ENCODE peak calls at places on chromosome 7, in five cellular contexts. V is lung, F is AG04449, L is kidney, H is HFF-Myc. C is an unnamed sample.

GRCh38 chr7:77796960-77797359 is 1.3 kb downstream of the TMEM60 start:
- DNase-seq in V (no peak), F (no peak), L (no peak), H (no peak), C (no peak)

GRCh38 chr7:8365499-8366110 is 67.8 kb upstream of the NXPH1 start:
- DNase-seq in V (no peak), F (no peak), L (no peak), H (no peak), C (no peak)

GRCh38 chr7:116382375-116382774 is 117.2 kb upstream of the CAV2 start:
- DNase-seq in V (no peak), F (no peak), L (no peak), H (no peak), C (no peak)

GRCh38 chr7:100509213-100509612 is 25.5 kb downstream of the NYAP1 start:
- DNase-seq in V (no peak), F (peak), L (peak), H (no peak), C (no peak)

GRCh38 chr7:55565693-55566092 is 6.6 kb downstream of the VOPP1 start:
- DNase-seq in V (no peak), F (no peak), L (no peak), H (no peak), C (no peak)

GRCh38 chr7:142445019-142445686 is 187.3 kb upstream of the PRSS58 start:
- DNase-seq in V (no peak), F (no peak), L (no peak), H (no peak), C (no peak)

GRCh38 chr7:142969183-142969582 is 7.0 kb upstream of the KEL start:
- DNase-seq in V (no peak), F (no peak), L (no peak), H (no peak), C (no peak)

GRCh38 chr7:25949672-25950487 is 202.1 kb upstream of the NFE2L3 start:
- DNase-seq in V (peak), F (no peak), L (peak), H (no peak), C (no peak)

GRCh38 chr7:46452781-46453180 is 531.7 kb upstream of the IGFBP3 start:
- DNase-seq in V (no peak), F (no peak), L (no peak), H (no peak), C (no peak)

GRCh38 chr7:73358590-73359275 is 30.8 kb downstream of the FKBP6 start:
- DNase-seq in V (no peak), F (no peak), L (no peak), H (no peak), C (no peak)

GRCh38 chr7:117679120-117679519 is 194.1 kb downstream of the CTTNBP2 start:
- DNase-seq in V (no peak), F (no peak), L (no peak), H (no peak), C (no peak)

GRCh38 chr7:157297071-157297638 is 39.6 kb upstream of the DNAJB6 start:
- DNase-seq in V (no peak), F (no peak), L (no peak), H (no peak), C (no peak)

GRCh38 chr7:101058355-101058754 is 26.9 kb upstream of the TRIM56 start:
- DNase-seq in V (peak), F (no peak), L (peak), H (peak), C (peak)

GRCh38 chr7:157394246-157395191 is 57.7 kb downstream of the DNAJB6 start:
- DNase-seq in V (no peak), F (no peak), L (peak), H (no peak), C (no peak)

GRCh38 chr7:158655931-158656441 is 48.6 kb downstream of the NCAPG2 start:
- DNase-seq in V (no peak), F (no peak), L (no peak), H (no peak), C (no peak)

GRCh38 chr7:11767148-11767547 is 64.8 kb downstream of the THSD7A start:
- DNase-seq in V (no peak), F (no peak), L (no peak), H (no peak), C (no peak)

GRCh38 chr7:33050425-33051318 is 11.9 kb downstream of the NT5C3A start:
- DNase-seq in V (no peak), F (no peak), L (no peak), H (peak), C (no peak)

GRCh38 chr7:123580406-123581161 is 21.0 kb upstream of the ASB15 start:
- DNase-seq in V (no peak), F (peak), L (no peak), H (no peak), C (no peak)

GRCh38 chr7:80729586-80730320 is 91.3 kb downstream of the CD36 start:
- DNase-seq in V (no peak), F (peak), L (no peak), H (no peak), C (no peak)

DNA sequence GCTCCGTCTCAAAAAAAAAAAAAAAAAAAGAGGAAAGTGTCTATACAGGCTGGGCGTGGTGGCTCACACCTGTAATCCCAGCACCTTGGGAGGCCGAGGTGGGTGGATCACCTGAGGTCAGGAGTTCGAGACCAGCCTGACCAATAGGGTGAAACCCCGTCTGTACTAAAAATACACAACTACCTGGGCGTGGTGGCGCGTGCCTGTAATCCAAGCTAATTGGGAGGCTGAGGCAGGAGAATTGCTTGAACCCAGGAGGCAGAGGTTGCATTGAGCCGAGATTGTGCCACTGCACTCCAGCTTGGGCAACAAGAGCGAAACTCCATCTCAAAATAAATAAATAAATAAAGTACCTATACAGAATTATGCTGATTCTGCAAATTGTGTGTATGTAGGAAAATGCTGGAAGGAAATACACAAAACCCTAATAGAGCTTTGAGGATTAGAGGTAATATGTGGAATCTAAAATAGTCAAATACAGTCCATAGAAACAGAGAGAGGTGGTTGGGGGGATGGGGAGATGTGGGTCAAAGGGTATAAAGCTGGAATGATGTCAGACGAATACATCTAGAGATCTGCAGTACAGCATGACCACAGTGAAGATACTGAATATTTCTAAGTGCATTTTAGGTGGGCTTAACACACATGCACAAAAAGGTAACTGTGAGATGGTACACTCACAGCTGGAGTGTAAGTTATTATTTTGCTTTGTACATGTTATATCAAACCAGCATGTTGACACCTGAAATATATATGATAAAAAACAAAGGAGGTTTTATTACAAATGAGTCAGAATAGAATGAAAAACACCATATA is 174.5 kb upstream of the KLF14 start:
- DNase-seq in V (no peak), F (no peak), L (no peak), H (no peak), C (no peak)
- H3K4me3 ChIP-seq in V (no peak), F (peak), L (no peak), H (peak), C (no peak)

GRCh38 chr7:133365892-133366291 is 113.0 kb downstream of the EXOC4 start:
- DNase-seq in V (no peak), F (no peak), L (no peak), H (no peak), C (no peak)

GRCh38 chr7:133369130-133369529 is 116.3 kb downstream of the EXOC4 start:
- DNase-seq in V (no peak), F (no peak), L (no peak), H (no peak), C (no peak)

GRCh38 chr7:133364959-133365680 is 112.2 kb downstream of the EXOC4 start:
- DNase-seq in V (no peak), F (no peak), L (no peak), H (no peak), C (no peak)

GRCh38 chr7:133372337-133372736 is 119.5 kb downstream of the EXOC4 start:
- DNase-seq in V (no peak), F (no peak), L (no peak), H (no peak), C (no peak)

GRCh38 chr7:133367561-133367960 is 114.7 kb downstream of the EXOC4 start:
- DNase-seq in V (no peak), F (no peak), L (no peak), H (no peak), C (no peak)
- H3K4me3 ChIP-seq in V (no peak), F (no peak), L (no peak), H (no peak), C (no peak)

GRCh38 chr7:45112648-45113047 is 1.2 kb upstream of the TBRG4 start:
- DNase-seq in V (no peak), F (no peak), L (no peak), H (no peak), C (no peak)
- H3K4me3 ChIP-seq in V (no peak), F (no peak), L (peak), H (peak), C (no peak)

GRCh38 chr7:47453093-47454056 is 128.5 kb downstream of the TNS3 start:
- DNase-seq in V (peak), F (peak), L (peak), H (peak), C (peak)
- H3K4me3 ChIP-seq in V (no peak), F (no peak), L (peak), H (peak), C (peak)

GRCh38 chr7:130937016-130937415 is 203.0 kb upstream of the KLF14 start:
- DNase-seq in V (no peak), F (no peak), L (no peak), H (no peak), C (no peak)
- H3K4me3 ChIP-seq in V (no peak), F (no peak), L (no peak), H (no peak), C (no peak)

GRCh38 chr7:27873981-27874957 is 134.3 kb downstream of the TAX1BP1 start:
- DNase-seq in V (peak), F (peak), L (peak), H (peak), C (peak)
- H3K4me3 ChIP-seq in V (no peak), F (no peak), L (no peak), H (no peak), C (no peak)

DNA sequence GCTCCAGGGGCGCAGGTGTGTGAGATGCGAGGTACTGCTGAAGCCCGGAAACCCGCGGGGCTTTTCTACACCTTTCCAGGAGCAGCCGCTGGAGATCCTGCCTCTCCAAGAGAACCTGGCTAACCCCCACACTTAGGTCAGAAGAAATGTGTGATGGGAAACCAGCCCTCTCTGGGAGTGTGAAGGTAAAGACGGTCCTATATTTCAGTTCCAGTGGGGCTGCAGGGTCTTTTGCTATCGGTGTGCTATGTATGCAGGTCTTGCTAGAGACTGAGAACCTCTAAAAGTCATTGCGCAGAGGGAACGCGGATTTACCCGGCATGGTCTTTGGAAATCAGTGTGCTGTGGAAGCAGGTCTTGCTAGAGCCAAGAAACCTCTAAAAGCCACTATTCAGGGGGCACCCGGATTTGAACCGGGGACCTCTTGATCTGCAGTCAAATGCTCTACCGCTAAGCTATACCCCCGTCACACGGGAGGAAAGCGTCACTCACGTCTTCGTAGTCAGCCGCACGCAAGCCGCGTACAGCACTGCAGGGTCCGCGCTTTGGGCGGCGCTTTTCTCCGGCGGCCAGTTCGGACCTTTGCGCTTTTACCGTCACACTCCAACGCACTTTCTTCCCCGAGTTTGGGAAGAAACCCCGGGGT is 46.0 kb downstream of the ZNF777 start:
- DNase-seq in V (no peak), F (peak), L (peak), H (peak), C (peak)
- H3K4me3 ChIP-seq in V (no peak), F (peak), L (peak), H (peak), C (peak)

DNA sequence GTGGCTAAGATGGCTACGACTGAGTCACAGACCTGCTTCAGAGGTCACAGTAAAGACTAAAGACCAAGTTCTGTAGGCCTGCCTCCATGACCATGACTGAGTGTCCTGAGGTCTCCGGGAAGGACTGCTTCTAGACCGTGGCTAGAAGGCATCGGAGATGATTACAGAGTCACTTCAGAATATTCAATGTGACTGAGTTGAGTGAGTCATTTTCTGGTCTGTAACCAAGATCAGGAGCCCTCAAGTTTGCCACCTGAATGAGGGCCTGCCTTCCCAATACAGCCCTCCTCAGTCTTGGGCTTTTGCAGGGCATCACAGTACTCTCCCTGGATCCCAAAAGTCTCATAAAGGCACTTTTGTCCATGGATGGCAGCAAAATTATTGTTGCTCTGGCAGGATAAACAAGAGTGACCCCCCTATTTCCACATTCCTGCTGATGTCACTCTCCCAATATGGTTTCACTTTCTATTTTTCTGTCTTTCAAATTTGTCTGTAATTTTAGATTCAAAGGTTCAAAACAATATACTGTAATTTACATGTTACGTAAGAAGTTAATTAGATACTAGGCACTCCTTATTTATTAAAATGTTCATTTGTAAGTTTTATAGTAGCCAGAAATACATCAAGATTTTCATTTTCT is 47.7 kb upstream of the ZNF92 start:
- DNase-seq in V (peak), F (no peak), L (no peak), H (no peak), C (no peak)
- H3K4me3 ChIP-seq in V (no peak), F (no peak), L (no peak), H (no peak), C (no peak)

C was measured in tibial artery.